ENCODE peak calls at places on chromosomes 6 and 20, in ten cellular contexts. U is cardiac muscle cell, Y is heart right ventricle, C is thoracic aorta, E is neural progenitor cell, Z is endothelial cell of umbilical vein, I is aorta, M is body of pancreas, B is ovary, K is transverse colon. W is an unnamed sample. For H3K36me3, the result is how much of the 10 kb centered on the place peaks cover.

GRCh38 chr6:129677634-129678325 is 32.2 kb downstream of the ARHGAP18 start:
- DNase-seq in U (no peak), Y (no peak), C (no peak), E (no peak), Z (peak), I (no peak), M (no peak), B (no peak), K (no peak), W (no peak)

GRCh38 chr6:43436577-43437282 is 9.4 kb downstream of the ABCC10 start:
- DNase-seq in U (peak), Y (no peak), C (no peak), E (no peak), Z (peak), I (peak), M (peak), B (peak), K (no peak), W (no peak)

GRCh38 chr20:50029697-50030428 is 47.1 kb downstream of the SNAI1 start:
- DNase-seq in U (no peak), Y (peak), C (peak), E (no peak), Z (peak), I (peak), M (peak), B (peak), K (peak), W (peak)

GRCh38 chr20:59664389-59665055 is 60.2 kb downstream of the PHACTR3 start:
- DNase-seq in U (no peak), Y (no peak), C (no peak), E (no peak), Z (no peak), I (no peak), M (no peak), B (no peak), K (no peak), W (no peak)

GRCh38 chr6:170448745-170449144 is 104.4 kb downstream of the PSMB1 start:
- DNase-seq in U (no peak), Y (peak), C (no peak), E (no peak), Z (no peak), I (peak), M (no peak), B (no peak), K (no peak), W (no peak)

GRCh38 chr6:169972736-169973135 is 221.3 kb downstream of the ERMARD start:
- DNase-seq in U (no peak), Y (no peak), C (no peak), E (no peak), Z (no peak), I (peak), M (peak), B (peak), K (no peak), W (peak)

GRCh38 chr6:72950114-72950860 is 275.0 kb downstream of the KHDC1L start:
- DNase-seq in U (no peak), Y (no peak), C (no peak), E (no peak), Z (peak), I (no peak), M (no peak), B (no peak), K (no peak), W (no peak)

GRCh38 chr6:169038691-169039090 is 215.0 kb downstream of the THBS2 start:
- DNase-seq in U (no peak), Y (no peak), C (no peak), E (no peak), Z (no peak), I (no peak), M (no peak), B (no peak), K (no peak), W (no peak)

GRCh38 chr20:62211216-62211615 is 8.9 kb downstream of the HRH3 start:
- DNase-seq in U (no peak), Y (no peak), C (no peak), E (no peak), Z (no peak), I (no peak), M (no peak), B (no peak), K (no peak), W (no peak)

GRCh38 chr20:60008130-60008808 is 50.0 kb downstream of the CDH26 start:
- DNase-seq in U (no peak), Y (no peak), C (no peak), E (no peak), Z (no peak), I (no peak), M (no peak), B (no peak), K (no peak), W (no peak)

GRCh38 chr20:21503345-21503744 is 10.5 kb downstream of the NKX2-2 start:
- DNase-seq in U (no peak), Y (no peak), C (no peak), E (no peak), Z (no peak), I (no peak), M (no peak), B (no peak), K (no peak), W (no peak)

GRCh38 chr6:138545621-138545980 is 46.3 kb upstream of the NHSL1 start:
- DNase-seq in U (peak), Y (peak), C (no peak), E (peak), Z (peak), I (peak), M (peak), B (peak), K (peak), W (peak)

GRCh38 chr6:35044145-35044745 is 96.9 kb downstream of the TCP11 start:
- DNase-seq in U (no peak), Y (no peak), C (no peak), E (peak), Z (no peak), I (no peak), M (peak), B (no peak), K (peak), W (peak)

GRCh38 chr6:15457903-15458530 is 204.8 kb downstream of the DTNBP1 start:
- DNase-seq in U (no peak), Y (no peak), C (no peak), E (no peak), Z (no peak), I (no peak), M (no peak), B (no peak), K (no peak), W (no peak)

GRCh38 chr6:126067080-126067479 is 80.7 kb downstream of the TRMT11 start:
- DNase-seq in U (no peak), Y (no peak), C (no peak), E (no peak), Z (no peak), I (no peak), M (no peak), B (no peak), K (no peak), W (no peak)

GRCh38 chr6:25971187-25971811 is 8.7 kb downstream of the TRIM38 start:
- DNase-seq in U (no peak), Y (peak), C (peak), E (no peak), Z (peak), I (peak), M (no peak), B (no peak), K (no peak), W (no peak)

GRCh38 chr6:25962368-25963127 is at the start of gene TRIM38:
- DNase-seq in U (peak), Y (peak), C (peak), E (no peak), Z (peak), I (peak), M (peak), B (peak), K (peak), W (peak)

GRCh38 chr6:25963426-25964123 is 973 bp downstream of the TRIM38 start:
- DNase-seq in U (no peak), Y (no peak), C (no peak), E (no peak), Z (peak), I (no peak), M (peak), B (no peak), K (no peak), W (no peak)

GRCh38 chr6:25968769-25969168 is 6.2 kb downstream of the TRIM38 start:
- DNase-seq in U (no peak), Y (no peak), C (no peak), E (no peak), Z (no peak), I (no peak), M (no peak), B (no peak), K (no peak), W (no peak)

GRCh38 chr6:25966707-25967106 is 4.1 kb downstream of the TRIM38 start:
- DNase-seq in U (no peak), Y (no peak), C (no peak), E (no peak), Z (no peak), I (no peak), M (no peak), B (no peak), K (no peak), W (no peak)
- H3K36me3 ChIP-seq in U (under half), Y (under half), C (under half), E (under half), Z (under half), I (under half), M (under half), B (under half), K (under half), W (under half)

GRCh38 chr6:109897561-109898080 is 80.5 kb upstream of the GPR6 start:
- DNase-seq in U (no peak), Y (no peak), C (no peak), E (no peak), Z (no peak), I (no peak), M (no peak), B (no peak), K (no peak), W (no peak)
- H3K27ac ChIP-seq in U (no peak), Y (no peak), C (no peak), E (no peak), Z (no peak), I (no peak), M (no peak), B (no peak), K (no peak), W (no peak)

DNA sequence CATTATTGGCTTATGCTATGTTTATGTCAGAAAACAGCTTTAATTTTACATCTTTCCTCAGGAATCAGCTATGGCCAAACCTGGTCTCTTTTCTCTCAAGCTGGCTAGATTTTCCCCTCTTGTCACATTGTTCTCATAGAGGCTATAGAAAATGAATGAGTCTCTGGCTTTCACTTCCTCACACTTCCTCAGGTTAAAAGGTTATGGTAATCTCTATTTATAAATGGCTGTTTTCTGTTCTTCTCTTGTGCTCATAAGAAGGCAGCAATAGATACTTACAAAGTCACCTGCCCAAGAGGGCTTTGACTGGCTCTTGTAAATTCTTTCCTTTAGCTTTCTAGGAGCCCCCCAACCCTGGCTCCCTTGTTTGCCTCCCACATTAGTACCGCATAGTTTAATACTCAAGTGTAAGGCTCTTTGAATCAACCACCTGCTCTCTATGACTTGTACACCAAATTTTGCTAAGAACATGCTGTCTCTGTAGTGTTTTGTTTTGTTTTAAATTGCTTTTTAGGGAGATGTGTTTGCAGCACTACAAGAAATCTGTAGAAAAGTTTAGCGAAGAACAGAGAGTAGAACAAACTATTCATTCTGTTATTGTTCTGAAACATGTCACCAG is 897.4 kb upstream of the CITED2 start:
- DNase-seq in U (peak), Y (no peak), C (no peak), E (no peak), Z (peak), I (no peak), M (no peak), B (no peak), K (no peak), W (no peak)
- H3K36me3 ChIP-seq in U (under half), Y (under half), C (under half), E (under half), Z (under half), I (under half), M (under half), B (under half), K (under half), W (under half)

DNA sequence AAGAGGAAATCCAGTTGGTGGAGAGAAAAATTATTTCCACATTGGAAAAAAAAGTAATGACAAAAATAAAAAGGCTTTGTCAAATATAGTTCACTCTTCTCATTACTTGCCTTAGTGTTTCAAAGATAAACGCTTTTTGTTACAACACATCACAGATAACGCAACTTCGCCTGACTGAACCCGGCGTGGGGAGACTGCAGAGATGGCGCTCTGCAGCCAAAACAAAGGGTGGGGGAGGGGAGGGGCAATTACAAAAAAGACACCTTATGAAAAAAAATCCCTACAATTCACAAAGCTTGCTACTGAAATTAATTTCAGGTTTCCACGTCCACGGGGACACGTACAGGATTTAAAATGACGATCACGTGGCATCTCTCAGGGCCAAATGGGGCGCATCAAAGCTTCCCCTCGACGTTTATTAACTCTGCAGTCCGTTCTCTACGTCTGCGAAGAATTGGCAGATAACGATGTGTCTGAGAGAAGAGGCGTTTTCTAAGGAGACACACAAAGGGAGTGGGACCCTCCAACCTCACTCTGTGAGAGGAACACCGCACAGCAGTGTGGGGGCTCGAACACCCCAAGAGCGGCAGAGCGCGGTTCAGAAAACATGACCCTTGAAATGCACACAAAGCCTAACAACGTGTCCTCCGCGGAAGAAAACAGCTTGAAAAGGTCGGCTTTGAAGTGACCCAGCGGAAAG is 1.5 kb upstream of the AFDN start:
- DNase-seq in U (no peak), Y (no peak), C (no peak), E (peak), Z (no peak), I (no peak), M (no peak), B (no peak), K (no peak), W (peak)
- H3K27ac ChIP-seq in U (no peak), Y (peak), C (no peak), E (no peak), Z (no peak), I (no peak), M (peak), B (no peak), K (peak), W (peak)

GRCh38 chr20:47289096-47289495 is 67.4 kb downstream of the ZMYND8 start:
- DNase-seq in U (no peak), Y (no peak), C (no peak), E (no peak), Z (no peak), I (no peak), M (no peak), B (no peak), K (no peak), W (no peak)
- H3K36me3 ChIP-seq in U (half or more), Y (half or more), C (under half), E (under half), Z (under half), I (under half), M (under half), B (under half), K (half or more), W (under half)